ENCODE peak calls at places on chromosomes 3 and 15, in eight cellular contexts. T is fibroblast of the aortic adventitia, V is H1, C is GM12865, F is AG04450, U is tibial artery, A is tibial nerve, N is cardiac fibroblast. Y is an unnamed sample.

GRCh38 chr3:146160233-146160963 is 586 bp downstream of the PLOD2 start:
- DNase-seq in A (peak), U (peak), T (peak), V (peak), C (peak), N (peak), F (no peak), Y (no peak)

GRCh38 chr15:101489633-101490407 is at the start of gene PCSK6:
- DNase-seq in A (no peak), N (no peak), T (no peak), U (no peak), F (no peak), V (peak), C (no peak), Y (no peak)

GRCh38 chr3:153144779-153145178 is 17.2 kb upstream of the RAP2B start:
- DNase-seq in T (peak), F (no peak), C (no peak), N (peak), V (no peak), A (no peak), U (no peak), Y (no peak)

GRCh38 chr3:132645058-132645457 is 14.6 kb downstream of the ACAD11 start:
- DNase-seq in A (no peak), T (no peak), C (no peak), V (no peak), F (no peak), U (no peak), N (no peak), Y (no peak)

GRCh38 chr3:52453496-52454234 is at the start of gene TNNC1:
- DNase-seq in V (no peak), U (no peak), N (no peak), C (no peak), F (no peak), A (no peak), T (no peak), Y (no peak)

GRCh38 chr3:177050466-177051237 is 146.6 kb downstream of the TBL1XR1 start:
- DNase-seq in T (peak), F (peak), U (no peak), C (peak), N (peak), V (no peak), A (no peak), Y (no peak)

GRCh38 chr3:106025151-106025722 is 156.4 kb upstream of the CBLB start:
- DNase-seq in V (no peak), T (no peak), C (no peak), F (no peak), N (peak), U (no peak), A (peak), Y (no peak)

GRCh38 chr3:117407317-117407716 is 697.7 kb downstream of the TUSC7 start:
- DNase-seq in A (no peak), N (peak), U (no peak), T (peak), C (peak), V (no peak), F (no peak), Y (no peak)

GRCh38 chr3:55488398-55489055 is 1.4 kb upstream of the WNT5A start:
- DNase-seq in F (peak), T (peak), N (peak), C (peak), U (no peak), V (peak), A (no peak), Y (peak)

GRCh38 chr15:81195339-81195864 is 1.3 kb upstream of the IL16 start:
- DNase-seq in A (no peak), N (no peak), C (no peak), F (no peak), T (no peak), U (no peak), V (no peak), Y (no peak)

GRCh38 chr3:70849911-70850699 is 537.7 kb upstream of the MDFIC2 start:
- DNase-seq in N (peak), F (peak), A (no peak), U (no peak), V (no peak), C (no peak), T (peak), Y (no peak)

GRCh38 chr15:48965972-48966371 is 2.3 kb upstream of the SHC4 start:
- DNase-seq in F (no peak), V (no peak), A (no peak), T (peak), N (peak), C (peak), U (peak), Y (no peak)

DNA sequence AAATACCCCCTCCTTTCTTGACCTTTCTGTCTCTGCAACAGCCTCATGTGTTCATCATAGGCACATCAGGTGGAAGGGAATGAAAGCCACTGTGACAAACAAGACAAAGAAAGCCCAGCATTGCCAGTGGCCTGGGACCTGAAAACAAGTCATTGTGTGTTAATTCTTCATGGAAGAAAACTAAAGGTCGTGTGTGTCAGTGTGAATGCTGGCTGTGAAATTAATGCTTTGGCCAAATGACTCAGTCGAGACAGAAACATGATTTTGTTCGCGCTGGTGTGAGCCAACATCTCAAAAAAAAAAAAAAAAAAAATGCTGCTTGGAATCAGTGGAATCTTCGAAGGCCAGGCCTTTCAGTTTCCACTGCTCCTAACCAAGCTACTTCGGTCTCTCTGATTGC is 386.5 kb upstream of the PROK2 start:
- DNase-seq in N (no peak), A (no peak), T (peak), V (no peak), U (no peak), C (no peak), F (no peak), Y (no peak)
- H3K4me3 ChIP-seq in N (no peak), A (no peak), T (no peak), V (no peak), U (no peak), C (no peak), F (no peak), Y (no peak)

DNA sequence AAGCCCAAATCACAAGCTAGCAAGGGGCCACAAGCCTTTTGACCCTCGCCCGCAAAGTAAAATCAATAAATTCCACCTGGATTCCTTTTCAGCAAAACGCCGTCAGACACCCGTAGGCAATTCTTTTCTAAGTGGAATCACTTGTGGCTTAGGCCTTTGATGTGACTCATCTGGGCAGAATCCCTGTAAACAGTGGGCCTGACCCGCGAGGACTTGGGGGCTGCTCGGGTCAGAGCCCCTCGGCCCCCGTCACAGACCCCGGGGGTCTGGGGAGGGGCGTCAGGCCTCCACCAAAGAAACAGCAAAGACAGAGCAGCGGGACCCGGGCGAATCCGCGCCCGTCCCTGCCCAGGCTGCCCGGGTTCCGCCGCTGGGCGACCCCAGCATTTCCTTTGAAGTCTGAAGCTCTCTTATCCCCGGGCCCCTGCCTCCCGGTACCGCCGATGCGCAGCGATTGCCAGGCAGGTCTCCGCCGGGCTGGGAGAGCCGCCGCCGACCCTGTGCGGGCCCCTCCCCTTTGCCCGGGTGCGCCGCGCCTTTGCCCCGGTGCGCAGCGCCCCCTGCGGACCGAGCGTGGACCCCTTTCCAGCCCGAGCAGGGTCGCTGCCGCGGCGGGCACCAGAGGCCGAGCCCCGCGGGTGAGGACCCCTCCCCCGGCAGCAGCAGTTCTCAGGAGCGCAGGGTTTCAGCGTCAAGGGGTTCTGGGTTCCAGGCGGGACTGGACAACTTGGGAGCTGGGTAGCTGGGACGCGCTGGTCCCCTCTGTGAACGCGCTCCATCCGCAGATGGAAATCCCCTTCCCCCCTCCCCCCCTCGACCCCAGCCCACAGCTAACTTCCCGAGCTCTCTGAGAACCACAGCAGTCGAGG is 178.3 kb downstream of the UACA start:
- DNase-seq in U (peak), C (no peak), V (peak), N (no peak), F (no peak), T (no peak), A (no peak), Y (no peak)
- TF ChIP-seq CTCF in U (peak), C (no peak), V (peak), N (no peak), F (peak), T (no peak), A (peak), Y (peak)

DNA sequence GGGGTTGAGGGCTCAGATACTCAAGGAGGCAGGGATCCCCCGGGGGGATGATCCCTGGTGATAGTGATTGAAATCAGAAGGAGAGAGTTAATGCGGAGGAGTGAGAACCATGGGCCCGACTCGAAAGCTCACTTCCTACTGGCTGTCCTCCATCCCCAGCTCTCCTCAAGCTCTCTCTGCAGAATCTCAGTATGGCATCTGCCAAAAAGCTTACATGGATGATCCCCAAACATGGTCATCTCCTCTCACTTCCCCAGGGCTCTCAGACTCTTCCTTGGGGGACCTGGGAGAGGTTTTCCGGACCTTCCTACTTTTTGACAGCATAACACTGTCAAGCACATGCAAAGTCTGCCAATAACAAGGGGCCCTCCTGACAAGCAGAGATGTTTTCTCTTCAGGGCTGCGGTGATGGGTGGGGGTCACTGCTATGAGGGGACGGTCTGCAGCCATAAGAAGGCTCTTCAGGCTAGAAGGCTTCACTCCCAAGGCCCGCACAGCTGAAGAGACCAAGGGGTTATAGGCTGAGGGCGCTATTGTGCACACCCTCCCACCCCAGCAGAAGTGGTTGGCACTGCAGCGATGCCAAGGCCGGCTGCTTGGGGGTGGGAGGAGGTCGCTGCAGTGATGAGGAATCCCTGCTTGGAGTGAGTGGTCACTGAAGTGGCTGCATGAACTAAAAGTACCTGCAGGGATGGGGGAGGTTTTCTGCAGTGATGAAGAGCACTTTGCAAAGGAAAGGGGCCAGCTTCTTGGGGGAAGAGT is 828 bp upstream of the VWA5B2 start:
- DNase-seq in F (no peak), A (no peak), U (no peak), C (no peak), T (no peak), V (no peak), N (no peak), Y (no peak)
- H3K4me3 ChIP-seq in F (no peak), A (peak), U (no peak), C (no peak), T (no peak), V (peak), N (no peak), Y (no peak)

GRCh38 chr15:79004336-79004735 is 59.5 kb upstream of the CTSH start:
- DNase-seq in C (peak), U (no peak), F (peak), V (no peak), T (peak), A (no peak), N (peak), Y (peak)

GRCh38 chr15:79006071-79006470 is 61.2 kb upstream of the CTSH start:
- DNase-seq in A (no peak), N (no peak), T (no peak), F (no peak), U (no peak), C (no peak), V (no peak), Y (no peak)

GRCh38 chr15:79003301-79003700 is 58.5 kb upstream of the CTSH start:
- DNase-seq in C (no peak), A (no peak), F (no peak), T (no peak), V (no peak), U (no peak), N (peak), Y (no peak)

GRCh38 chr15:79003896-79004295 is 59.0 kb upstream of the CTSH start:
- DNase-seq in F (no peak), C (no peak), U (no peak), N (no peak), V (no peak), T (no peak), A (no peak), Y (no peak)

GRCh38 chr15:79002631-79003030 is 57.8 kb upstream of the CTSH start:
- DNase-seq in A (no peak), F (no peak), V (no peak), T (no peak), N (peak), C (no peak), U (no peak), Y (no peak)
- TF ChIP-seq CTCF in A (no peak), F (no peak), V (no peak), T (no peak), N (no peak), C (no peak), U (no peak), Y (no peak)

GRCh38 chr3:157094301-157094700 is 65.6 kb downstream of the CCNL1 start:
- DNase-seq in A (no peak), N (no peak), V (no peak), T (no peak), U (no peak), F (no peak), C (no peak), Y (no peak)

GRCh38 chr3:157094751-157095480 is 65.0 kb downstream of the CCNL1 start:
- DNase-seq in V (no peak), N (peak), A (no peak), U (no peak), F (no peak), T (no peak), C (no peak), Y (no peak)

GRCh38 chr3:157092219-157092618 is 67.7 kb downstream of the CCNL1 start:
- DNase-seq in V (no peak), U (no peak), T (peak), N (peak), A (no peak), C (no peak), F (no peak), Y (no peak)

GRCh38 chr3:157091096-157091833 is 68.7 kb downstream of the CCNL1 start:
- DNase-seq in U (no peak), T (no peak), C (no peak), A (no peak), N (no peak), V (no peak), F (no peak), Y (no peak)

DNA sequence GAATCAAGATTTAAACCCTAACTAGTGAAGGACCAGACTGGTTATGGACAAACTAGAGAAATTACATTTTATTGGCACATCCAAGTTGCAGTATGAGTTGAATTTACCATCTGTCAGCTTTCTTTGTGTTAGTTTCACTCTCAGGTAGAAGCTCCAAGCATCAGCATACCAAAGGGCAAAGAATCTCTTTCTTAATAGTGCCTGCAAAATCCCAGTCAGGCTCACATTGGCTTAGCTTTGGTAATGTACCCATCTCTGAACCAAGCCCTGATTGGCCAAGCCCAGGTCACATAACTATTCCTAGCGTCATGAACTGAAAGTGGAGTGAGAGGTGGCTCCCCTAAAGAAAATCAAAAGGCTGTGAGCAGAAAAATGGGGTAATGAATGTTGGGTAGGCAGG is 66.9 kb downstream of the CCNL1 start:
- DNase-seq in F (no peak), C (peak), U (no peak), A (no peak), N (no peak), T (no peak), V (no peak), Y (no peak)
- H3K4me3 ChIP-seq in F (no peak), C (peak), U (no peak), A (no peak), N (no peak), T (no peak), V (no peak), Y (no peak)